ENCODE peak calls at places on chromosomes 11 and 22, in nine cellular contexts. One of them, this sample, is unnamed.

GRCh38 chr22:24207264-24208011 is 26.2 kb downstream of the SUSD2 start:
- DNase-seq in brain microvascular endothelial cell: no peak
- DNase-seq in right lobe of liver: no peak
- DNase-seq in pancreas: no peak
- DNase-seq in kidney epithelial cell: no peak
- DNase-seq in lower leg skin: peak
- DNase-seq in AG09309: no peak
- DNase-seq in OCI-LY7: no peak
- DNase-seq in fibroblast of lung: peak
- DNase-seq in this sample: no peak

GRCh38 chr11:134531331-134532135 is 119.5 kb upstream of the B3GAT1 start:
- DNase-seq in brain microvascular endothelial cell: no peak
- DNase-seq in right lobe of liver: peak
- DNase-seq in pancreas: no peak
- DNase-seq in kidney epithelial cell: no peak
- DNase-seq in lower leg skin: peak
- DNase-seq in AG09309: no peak
- DNase-seq in OCI-LY7: no peak
- DNase-seq in fibroblast of lung: no peak
- DNase-seq in this sample: no peak

GRCh38 chr11:4464216-4465159 is 15.4 kb downstream of the OR52K2 start:
- DNase-seq in brain microvascular endothelial cell: no peak
- DNase-seq in right lobe of liver: no peak
- DNase-seq in pancreas: no peak
- DNase-seq in kidney epithelial cell: no peak
- DNase-seq in lower leg skin: no peak
- DNase-seq in AG09309: no peak
- DNase-seq in OCI-LY7: no peak
- DNase-seq in fibroblast of lung: peak
- DNase-seq in this sample: peak

GRCh38 chr11:26569646-26570045 is 2.4 kb downstream of the MUC15 start:
- DNase-seq in brain microvascular endothelial cell: no peak
- DNase-seq in right lobe of liver: no peak
- DNase-seq in pancreas: no peak
- DNase-seq in kidney epithelial cell: no peak
- DNase-seq in lower leg skin: no peak
- DNase-seq in AG09309: no peak
- DNase-seq in OCI-LY7: no peak
- DNase-seq in fibroblast of lung: no peak
- DNase-seq in this sample: no peak

GRCh38 chr11:131754671-131755070 is 384.3 kb downstream of the NTM start:
- DNase-seq in brain microvascular endothelial cell: no peak
- DNase-seq in right lobe of liver: no peak
- DNase-seq in pancreas: no peak
- DNase-seq in kidney epithelial cell: no peak
- DNase-seq in lower leg skin: no peak
- DNase-seq in AG09309: no peak
- DNase-seq in OCI-LY7: no peak
- DNase-seq in fibroblast of lung: peak
- DNase-seq in this sample: no peak

GRCh38 chr11:37320921-37321320 is 722.9 kb upstream of the RAG2 start:
- DNase-seq in brain microvascular endothelial cell: no peak
- DNase-seq in right lobe of liver: no peak
- DNase-seq in pancreas: no peak
- DNase-seq in kidney epithelial cell: peak
- DNase-seq in lower leg skin: no peak
- DNase-seq in AG09309: no peak
- DNase-seq in OCI-LY7: no peak
- DNase-seq in fibroblast of lung: peak
- DNase-seq in this sample: no peak

GRCh38 chr11:115122274-115122673 is 381.9 kb downstream of the CADM1 start:
- DNase-seq in brain microvascular endothelial cell: no peak
- DNase-seq in right lobe of liver: no peak
- DNase-seq in pancreas: no peak
- DNase-seq in kidney epithelial cell: no peak
- DNase-seq in lower leg skin: peak
- DNase-seq in AG09309: no peak
- DNase-seq in OCI-LY7: no peak
- DNase-seq in fibroblast of lung: no peak
- DNase-seq in this sample: no peak

GRCh38 chr22:39665229-39665628 is 94.7 kb downstream of the CACNA1I start:
- DNase-seq in brain microvascular endothelial cell: no peak
- DNase-seq in right lobe of liver: no peak
- DNase-seq in pancreas: no peak
- DNase-seq in kidney epithelial cell: no peak
- DNase-seq in lower leg skin: no peak
- DNase-seq in AG09309: no peak
- DNase-seq in OCI-LY7: no peak
- DNase-seq in fibroblast of lung: no peak
- DNase-seq in this sample: no peak

GRCh38 chr22:47102648-47103047 is 340.2 kb downstream of the TBC1D22A start:
- DNase-seq in brain microvascular endothelial cell: no peak
- DNase-seq in right lobe of liver: no peak
- DNase-seq in pancreas: no peak
- DNase-seq in kidney epithelial cell: no peak
- DNase-seq in lower leg skin: peak
- DNase-seq in AG09309: no peak
- DNase-seq in OCI-LY7: no peak
- DNase-seq in fibroblast of lung: no peak
- DNase-seq in this sample: no peak

GRCh38 chr22:44531487-44531886 is 33.5 kb upstream of the RTL6 start:
- DNase-seq in brain microvascular endothelial cell: no peak
- DNase-seq in right lobe of liver: no peak
- DNase-seq in pancreas: no peak
- DNase-seq in kidney epithelial cell: no peak
- DNase-seq in lower leg skin: peak
- DNase-seq in AG09309: no peak
- DNase-seq in OCI-LY7: no peak
- DNase-seq in fibroblast of lung: no peak
- DNase-seq in this sample: no peak

GRCh38 chr22:42635531-42635930 is 4.9 kb downstream of the ATP5MGL start:
- DNase-seq in brain microvascular endothelial cell: peak
- DNase-seq in right lobe of liver: no peak
- DNase-seq in pancreas: no peak
- DNase-seq in kidney epithelial cell: peak
- DNase-seq in lower leg skin: peak
- DNase-seq in AG09309: peak
- DNase-seq in OCI-LY7: no peak
- DNase-seq in fibroblast of lung: peak
- DNase-seq in this sample: no peak

GRCh38 chr11:63212742-63213141 is 30.7 kb downstream of the SLC22A25 start:
- DNase-seq in brain microvascular endothelial cell: peak
- DNase-seq in right lobe of liver: no peak
- DNase-seq in pancreas: no peak
- DNase-seq in kidney epithelial cell: no peak
- DNase-seq in lower leg skin: no peak
- DNase-seq in AG09309: no peak
- DNase-seq in OCI-LY7: peak
- DNase-seq in fibroblast of lung: peak
- DNase-seq in this sample: peak

GRCh38 chr22:24707477-24707816 is 67.1 kb downstream of the PIWIL3 start:
- DNase-seq in brain microvascular endothelial cell: no peak
- DNase-seq in right lobe of liver: no peak
- DNase-seq in pancreas: no peak
- DNase-seq in kidney epithelial cell: no peak
- DNase-seq in lower leg skin: no peak
- DNase-seq in AG09309: no peak
- DNase-seq in OCI-LY7: no peak
- DNase-seq in fibroblast of lung: no peak
- DNase-seq in this sample: no peak

GRCh38 chr22:50673231-50674126 is 856 bp downstream of the SHANK3 start:
- DNase-seq in brain microvascular endothelial cell: no peak
- DNase-seq in right lobe of liver: no peak
- DNase-seq in pancreas: no peak
- DNase-seq in kidney epithelial cell: no peak
- DNase-seq in lower leg skin: no peak
- DNase-seq in AG09309: no peak
- DNase-seq in OCI-LY7: no peak
- DNase-seq in fibroblast of lung: no peak
- DNase-seq in this sample: no peak

GRCh38 chr11:60064115-60064514 is 7.7 kb downstream of the MS4A3 start:
- DNase-seq in brain microvascular endothelial cell: no peak
- DNase-seq in right lobe of liver: no peak
- DNase-seq in pancreas: no peak
- DNase-seq in kidney epithelial cell: no peak
- DNase-seq in lower leg skin: no peak
- DNase-seq in AG09309: no peak
- DNase-seq in OCI-LY7: peak
- DNase-seq in fibroblast of lung: no peak
- DNase-seq in this sample: no peak

GRCh38 chr11:66718320-66718971 is 10.6 kb downstream of the SPTBN2 start:
- DNase-seq in brain microvascular endothelial cell: no peak
- DNase-seq in right lobe of liver: peak
- DNase-seq in pancreas: peak
- DNase-seq in kidney epithelial cell: no peak
- DNase-seq in lower leg skin: no peak
- DNase-seq in AG09309: no peak
- DNase-seq in OCI-LY7: no peak
- DNase-seq in fibroblast of lung: no peak
- DNase-seq in this sample: no peak
- TF ChIP-seq CTCF in brain microvascular endothelial cell: no peak
- TF ChIP-seq CTCF in right lobe of liver: no peak
- TF ChIP-seq CTCF in pancreas: peak
- TF ChIP-seq CTCF in kidney epithelial cell: no peak
- TF ChIP-seq CTCF in lower leg skin: no peak
- TF ChIP-seq CTCF in AG09309: no peak
- TF ChIP-seq CTCF in OCI-LY7: no peak
- TF ChIP-seq CTCF in fibroblast of lung: no peak
- TF ChIP-seq CTCF in this sample: no peak

DNA sequence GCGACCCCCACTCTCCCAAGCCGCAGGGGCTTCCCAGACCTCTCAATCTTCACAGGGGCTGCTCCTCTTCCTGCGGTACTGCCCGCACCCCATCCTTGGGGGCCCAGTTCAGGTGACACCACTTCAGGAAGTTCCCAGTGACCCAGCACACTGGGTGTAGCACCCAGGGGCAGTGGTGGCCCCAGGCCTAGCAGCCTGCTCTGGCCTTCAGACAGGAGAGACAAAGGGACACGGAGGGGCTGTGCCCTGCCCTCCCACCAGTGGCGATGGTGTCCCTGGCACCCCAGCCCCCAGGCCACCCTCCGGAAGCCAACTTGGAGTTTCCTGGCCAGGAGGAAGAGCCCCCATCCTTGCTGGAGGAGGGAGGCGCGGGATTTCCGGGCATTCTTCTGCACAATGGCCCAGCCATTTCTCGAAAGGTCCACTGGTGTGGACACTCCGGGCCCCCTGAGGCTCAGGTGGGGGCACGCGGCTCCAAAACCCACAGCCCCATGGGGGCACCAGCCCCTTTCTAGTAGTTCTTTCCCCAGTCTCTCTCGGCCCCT is 978 bp upstream of the CLDN5 start:
- DNase-seq in brain microvascular endothelial cell: no peak
- DNase-seq in right lobe of liver: peak
- DNase-seq in pancreas: no peak
- DNase-seq in kidney epithelial cell: no peak
- DNase-seq in lower leg skin: no peak
- DNase-seq in AG09309: no peak
- DNase-seq in OCI-LY7: no peak
- DNase-seq in fibroblast of lung: no peak
- DNase-seq in this sample: no peak
- H3K4me3 ChIP-seq in brain microvascular endothelial cell: no peak
- H3K4me3 ChIP-seq in right lobe of liver: peak
- H3K4me3 ChIP-seq in pancreas: no peak
- H3K4me3 ChIP-seq in kidney epithelial cell: no peak
- H3K4me3 ChIP-seq in lower leg skin: no peak
- H3K4me3 ChIP-seq in AG09309: no peak
- H3K4me3 ChIP-seq in OCI-LY7: no peak
- H3K4me3 ChIP-seq in fibroblast of lung: no peak
- H3K4me3 ChIP-seq in this sample: no peak

DNA sequence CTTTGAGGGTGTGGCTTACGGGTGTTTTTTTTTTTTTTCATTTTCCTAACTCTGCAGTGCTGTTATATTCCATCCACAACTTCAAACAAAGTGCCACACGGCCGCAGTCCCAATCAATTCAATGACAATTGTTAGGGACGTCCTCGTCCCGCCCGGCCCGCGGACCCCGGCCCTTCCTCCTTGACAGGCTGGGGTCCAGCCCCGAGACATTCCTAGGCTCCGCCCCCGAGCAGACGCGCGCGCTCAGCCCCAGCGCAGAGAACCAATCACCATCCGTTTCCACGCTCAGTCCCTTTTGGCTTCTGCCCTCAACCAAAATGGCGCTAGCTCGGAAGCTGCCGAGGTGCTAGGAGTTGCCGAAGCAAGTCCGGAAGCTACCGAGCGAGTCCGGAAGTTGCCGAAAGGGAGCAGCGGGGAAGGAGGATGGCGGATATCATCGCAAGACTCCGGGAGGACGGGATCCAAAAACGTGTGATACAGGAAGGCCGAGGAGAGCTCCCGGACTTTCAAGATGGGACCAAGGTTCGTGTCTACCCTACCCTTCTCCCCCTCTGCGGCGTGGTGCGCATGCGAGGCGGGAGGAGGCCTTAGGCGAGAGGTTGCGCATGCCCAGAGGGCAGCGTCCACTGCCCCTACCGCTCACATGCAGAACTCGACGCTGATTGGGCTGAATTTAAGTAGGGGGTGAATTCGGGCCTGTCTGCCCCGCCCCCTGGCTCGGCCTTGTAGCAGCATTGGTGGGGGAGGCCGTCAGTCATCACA is at the start of gene AIP:
- DNase-seq in brain microvascular endothelial cell: peak
- DNase-seq in right lobe of liver: peak
- DNase-seq in pancreas: peak
- DNase-seq in kidney epithelial cell: peak
- DNase-seq in lower leg skin: peak
- DNase-seq in AG09309: peak
- DNase-seq in OCI-LY7: peak
- DNase-seq in fibroblast of lung: peak
- DNase-seq in this sample: peak
- TF ChIP-seq CTCF in brain microvascular endothelial cell: peak
- TF ChIP-seq CTCF in right lobe of liver: no peak
- TF ChIP-seq CTCF in pancreas: no peak
- TF ChIP-seq CTCF in kidney epithelial cell: no peak
- TF ChIP-seq CTCF in lower leg skin: no peak
- TF ChIP-seq CTCF in AG09309: peak
- TF ChIP-seq CTCF in OCI-LY7: no peak
- TF ChIP-seq CTCF in fibroblast of lung: no peak
- TF ChIP-seq CTCF in this sample: no peak

DNA sequence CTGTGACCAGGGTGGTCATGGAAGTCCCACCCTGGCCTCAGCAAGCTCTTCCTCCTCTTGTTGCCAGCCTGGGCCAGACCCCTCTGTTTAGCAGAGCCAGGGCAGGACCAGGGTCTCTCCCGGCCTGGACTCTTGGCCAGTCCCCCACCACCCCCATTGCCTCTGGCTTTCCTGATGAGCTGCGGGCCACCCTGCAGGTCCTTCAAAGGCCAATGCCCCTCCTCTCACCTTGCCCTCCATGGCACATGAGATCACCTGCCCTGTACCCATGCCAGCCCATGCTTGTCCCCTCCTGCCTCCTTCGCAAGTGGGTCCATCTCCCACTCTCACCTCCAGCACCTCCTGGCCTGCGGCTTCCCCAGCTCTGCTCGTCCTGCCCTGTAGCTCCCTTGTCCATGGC is 10.4 kb downstream of the FADS2 start:
- DNase-seq in brain microvascular endothelial cell: no peak
- DNase-seq in right lobe of liver: no peak
- DNase-seq in pancreas: no peak
- DNase-seq in kidney epithelial cell: no peak
- DNase-seq in lower leg skin: no peak
- DNase-seq in AG09309: no peak
- DNase-seq in OCI-LY7: no peak
- DNase-seq in fibroblast of lung: no peak
- DNase-seq in this sample: no peak
- H3K4me3 ChIP-seq in brain microvascular endothelial cell: no peak
- H3K4me3 ChIP-seq in right lobe of liver: no peak
- H3K4me3 ChIP-seq in pancreas: no peak
- H3K4me3 ChIP-seq in kidney epithelial cell: no peak
- H3K4me3 ChIP-seq in lower leg skin: no peak
- H3K4me3 ChIP-seq in AG09309: no peak
- H3K4me3 ChIP-seq in OCI-LY7: no peak
- H3K4me3 ChIP-seq in fibroblast of lung: no peak
- H3K4me3 ChIP-seq in this sample: no peak

This sample was measured in HFF-Myc.